ENCODE peak calls at places on chromosomes 3 and 15, in four cellular contexts. M is H1, A is heart left ventricle, W is aorta. G is an unnamed sample. For H3K4me1, the result is how much of the 10 kb centered on the place peaks cover.

GRCh38 chr3:126135056-126135397 is 45.4 kb downstream of the ALDH1L1 start:
- DNase-seq in W (no peak), M (no peak), A (no peak), G (no peak)

GRCh38 chr15:77014137-77015081 is 19.5 kb downstream of the PSTPIP1 start:
- DNase-seq in M (no peak), A (peak), W (peak), G (no peak)

GRCh38 chr3:108494862-108495531 is 15.4 kb downstream of the MYH15 start:
- DNase-seq in W (no peak), M (no peak), A (no peak), G (no peak)

GRCh38 chr3:128100126-128100525 is 23.5 kb downstream of the RUVBL1 start:
- DNase-seq in W (no peak), M (no peak), A (no peak), G (no peak)

GRCh38 chr3:56702487-56703315 is 19.6 kb upstream of the TASOR start:
- DNase-seq in W (no peak), M (no peak), A (no peak), G (peak)

GRCh38 chr3:50255251-50255615 is 13.7 kb upstream of the SEMA3B start:
- DNase-seq in W (no peak), A (no peak), M (no peak), G (no peak)

GRCh38 chr3:39192490-39193092 is at the start of gene XIRP1:
- DNase-seq in A (peak), W (no peak), M (no peak), G (peak)

GRCh38 chr3:190017575-190018288 is 103.0 kb downstream of the P3H2 start:
- DNase-seq in A (no peak), M (no peak), W (no peak), G (peak)

GRCh38 chr3:123800352-123800682 is 83.8 kb downstream of the MYLK start:
- DNase-seq in A (no peak), M (no peak), W (no peak), G (no peak)
- H3K27ac ChIP-seq in A (no peak), M (no peak), W (peak), G (no peak)

GRCh38 chr3:11636372-11636760 is 7.3 kb downstream of the VGLL4 start:
- DNase-seq in M (no peak), W (no peak), A (no peak), G (no peak)

GRCh38 chr3:11632966-11633365 is 10.7 kb downstream of the VGLL4 start:
- DNase-seq in W (no peak), M (no peak), A (no peak), G (no peak)

GRCh38 chr3:11635671-11636371 is 7.9 kb downstream of the VGLL4 start:
- DNase-seq in M (no peak), W (no peak), A (no peak), G (no peak)

GRCh38 chr3:11634081-11634635 is 9.6 kb downstream of the VGLL4 start:
- DNase-seq in M (no peak), W (no peak), A (peak), G (no peak)

DNA sequence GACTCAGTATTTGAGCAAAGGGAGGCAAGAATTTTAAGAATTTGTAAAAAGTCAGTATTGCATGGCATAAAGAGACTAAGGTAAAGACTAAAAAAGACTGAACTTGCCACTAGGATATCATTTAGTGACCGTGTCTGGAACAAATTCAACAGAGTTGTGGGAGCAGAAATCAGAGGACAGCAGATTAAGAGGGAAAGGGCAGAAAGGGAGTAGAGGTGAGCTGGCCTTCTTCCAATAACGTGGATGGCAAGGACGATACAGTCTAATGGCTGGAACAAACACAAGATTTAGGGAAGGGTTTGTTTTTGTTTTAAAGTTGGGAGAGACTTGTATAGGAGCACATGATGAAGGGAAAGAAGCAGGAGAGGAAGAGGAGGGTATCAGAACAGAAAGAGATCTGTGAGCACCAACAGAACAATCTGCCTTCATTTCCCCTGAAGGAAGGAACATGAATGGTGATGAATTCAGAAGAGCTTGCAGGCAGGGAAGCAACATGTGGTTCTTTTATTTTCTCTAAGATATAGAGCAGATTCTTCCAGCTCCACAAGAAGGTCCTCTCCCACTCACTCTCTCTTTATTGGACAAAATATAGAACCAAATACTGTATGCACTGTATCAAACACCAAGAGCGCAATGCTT is 8.6 kb downstream of the VGLL4 start:
- DNase-seq in A (no peak), M (no peak), W (no peak), G (no peak)
- H3K4me3 ChIP-seq in A (no peak), M (no peak), W (no peak), G (no peak)

GRCh38 chr15:48672206-48672605 is 26.7 kb upstream of the FBN1 start:
- DNase-seq in A (no peak), W (no peak), M (no peak), G (no peak)

GRCh38 chr15:48667701-48668100 is 22.2 kb upstream of the FBN1 start:
- DNase-seq in M (no peak), A (no peak), W (no peak), G (peak)

GRCh38 chr15:48674876-48675275 is 29.4 kb upstream of the FBN1 start:
- DNase-seq in W (no peak), M (no peak), A (no peak), G (peak)

GRCh38 chr15:48675436-48675835 is 29.9 kb upstream of the FBN1 start:
- DNase-seq in A (no peak), W (no peak), M (no peak), G (no peak)

DNA sequence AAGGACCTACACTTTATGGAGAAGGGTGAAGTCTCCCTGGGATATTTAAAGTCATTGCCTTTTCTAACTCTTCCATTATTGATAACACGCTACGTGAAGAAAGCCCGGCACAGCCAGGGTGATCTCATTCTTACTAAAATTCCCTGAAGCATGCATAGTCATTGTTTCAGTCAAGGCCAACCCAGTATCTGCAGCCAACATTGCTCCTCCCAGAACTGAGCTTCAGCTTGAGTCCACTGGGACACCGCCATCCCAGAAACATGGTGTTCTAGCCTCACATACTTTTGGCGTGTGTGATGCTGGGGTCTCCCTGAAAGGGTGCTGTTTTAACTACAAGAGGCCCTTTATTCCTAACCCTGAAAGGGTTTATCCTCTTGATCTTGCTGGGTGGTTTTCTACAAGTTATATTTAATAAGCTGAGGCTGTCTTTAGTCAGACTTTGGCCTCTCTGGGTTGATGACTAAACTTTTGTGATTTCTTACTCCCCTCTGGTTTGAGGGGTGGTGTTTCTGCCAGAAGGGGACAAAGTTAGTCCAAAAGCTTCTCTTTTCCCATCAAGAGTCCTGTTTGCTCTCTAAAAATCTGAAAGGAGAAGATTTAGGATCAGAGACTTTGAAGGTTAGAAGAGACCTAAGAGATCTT is 26.0 kb upstream of the FBN1 start:
- DNase-seq in W (peak), M (no peak), A (peak), G (peak)
- H3K4me1 ChIP-seq in W (under half), M (under half), A (under half), G (under half)

DNA sequence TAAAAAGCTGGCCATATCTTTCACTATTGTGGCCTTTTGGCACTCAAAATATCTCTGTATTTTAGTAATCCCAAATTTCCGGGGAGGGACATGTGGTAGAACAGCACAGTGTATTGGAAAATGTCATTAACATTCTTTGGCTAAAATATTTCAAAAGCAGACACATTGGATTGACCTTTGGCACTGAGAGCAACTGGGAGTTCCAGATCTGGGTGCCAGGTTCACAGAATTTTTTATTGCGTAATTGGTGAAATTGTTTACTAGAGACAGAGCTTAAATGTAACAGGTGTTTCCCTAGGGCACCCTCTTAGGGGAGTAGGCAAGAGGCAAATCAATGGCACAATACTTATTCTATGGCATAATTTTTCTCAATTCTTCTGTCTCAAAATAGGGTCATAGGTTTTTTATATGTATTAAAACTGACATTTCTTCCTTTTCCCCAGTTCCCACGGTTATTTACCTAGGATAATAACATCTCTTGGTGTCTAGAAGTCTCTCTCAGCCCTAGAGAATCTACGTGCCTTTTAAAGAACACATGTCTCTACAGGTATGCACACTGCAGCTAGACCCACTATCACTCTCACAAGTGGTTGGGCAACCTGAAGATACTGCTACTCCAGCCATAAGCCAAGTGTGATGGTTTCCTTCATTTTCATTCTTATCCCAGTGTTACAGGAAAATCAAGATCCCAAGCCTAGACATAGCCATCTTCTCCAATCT is 10.6 kb downstream of the RBMS3 start:
- DNase-seq in A (no peak), M (no peak), W (no peak), G (no peak)
- H3K27ac ChIP-seq in A (no peak), M (no peak), W (no peak), G (no peak)